ENCODE peak calls at places on chromosomes 13 and 19, in nine cellular contexts. M, B, Z, J, X, H, O, L and E are unnamed samples.
A peak's percentile ranks its signal among the peaks of the same experiment; 100 is the strongest.

GRCh38 chr13:99871249-99871898 is 100.2 kb downstream of the ZIC5 start:
- DNase-seq in M (no peak), B (no peak), Z (no peak), J (no peak), X (no peak), H (no peak), O (no peak), L (no peak), E (no peak)

GRCh38 chr13:28438598-28439334 is 56.2 kb downstream of the FLT1 start:
- DNase-seq in M (no peak), B (no peak), Z (no peak), J (no peak), X (no peak), H (no peak), O (no peak), L (no peak), E (no peak)

GRCh38 chr19:51439021-51439465 is 19.2 kb downstream of the SIGLEC8 start:
- DNase-seq in M (no peak), B (peak; percentile 35), Z (no peak), J (no peak), X (no peak), H (peak; percentile 51), O (no peak), L (no peak), E (no peak)

GRCh38 chr13:44181938-44182337 is 191.7 kb upstream of the SERP2 start:
- DNase-seq in M (no peak), B (no peak), Z (no peak), J (no peak), X (no peak), H (no peak), O (no peak), L (no peak), E (no peak)

GRCh38 chr19:13764101-13764807 is at the start of gene MRI1:
- DNase-seq in M (peak; percentile 84), B (peak; percentile 88), Z (peak; percentile 65), J (peak; percentile 61), X (peak; percentile 56), H (peak; percentile 78), O (peak; percentile 76), L (no peak), E (peak; percentile 89)

GRCh38 chr13:95154441-95154886 is 146.8 kb downstream of the ABCC4 start:
- DNase-seq in M (no peak), B (no peak), Z (no peak), J (no peak), X (no peak), H (no peak), O (no peak), L (no peak), E (no peak)

GRCh38 chr13:103471896-103472295 is 405.7 kb upstream of the SLC10A2 start:
- DNase-seq in M (no peak), B (no peak), Z (no peak), J (no peak), X (no peak), H (no peak), O (no peak), L (no peak), E (no peak)

GRCh38 chr19:6092329-6093286 is 17.7 kb downstream of the RFX2 start:
- DNase-seq in M (no peak), B (peak; percentile 91), Z (no peak), J (peak; percentile 13), X (no peak), H (no peak), O (peak; percentile 78), L (peak; percentile 97), E (peak; percentile 93)

GRCh38 chr19:3178377-3178972 is at the start of gene S1PR4:
- DNase-seq in M (peak; percentile 84), B (peak; percentile 77), Z (no peak), J (no peak), X (peak; percentile 67), H (peak; percentile 74), O (no peak), L (no peak), E (peak; percentile 78)

GRCh38 chr13:73141292-73141771 is 82.5 kb downstream of the KLF5 start:
- DNase-seq in M (no peak), B (no peak), Z (no peak), J (peak; percentile 64), X (no peak), H (no peak), O (no peak), L (no peak), E (no peak)